ENCODE peak calls at places on chromosome 14, in eight cellular contexts. One of them, this sample, is unnamed.

GRCh38 chr14:104283197-104284106 is 145.1 kb downstream of the KIF26A start:
- DNase-seq in pulmonary artery endothelial cell: no peak
- DNase-seq in NAMALWA: no peak
- DNase-seq in activated naive CD8-positive, alpha-beta T cell treated with anti-CD3 and anti-CD28 coated beads, Interleukin-2, amount 50 U/mL, for 24 hours: no peak
- DNase-seq in NCI-H146: no peak
- DNase-seq in foreskin fibroblast: no peak
- DNase-seq in AG09319: no peak
- DNase-seq in activated gamma-delta T cell treated with Interleukin-2 at 50 U/mL for 16 hours: no peak
- DNase-seq in this sample: no peak

GRCh38 chr14:52348796-52349195 is 34.7 kb downstream of the PTGER2 start:
- DNase-seq in pulmonary artery endothelial cell: no peak
- DNase-seq in NAMALWA: no peak
- DNase-seq in activated naive CD8-positive, alpha-beta T cell treated with anti-CD3 and anti-CD28 coated beads, Interleukin-2, amount 50 U/mL, for 24 hours: no peak
- DNase-seq in NCI-H146: no peak
- DNase-seq in foreskin fibroblast: peak
- DNase-seq in AG09319: no peak
- DNase-seq in activated gamma-delta T cell treated with Interleukin-2 at 50 U/mL for 16 hours: no peak
- DNase-seq in this sample: peak

GRCh38 chr14:52026921-52027320 is 37.6 kb downstream of the RTRAF start:
- DNase-seq in pulmonary artery endothelial cell: no peak
- DNase-seq in NAMALWA: no peak
- DNase-seq in activated naive CD8-positive, alpha-beta T cell treated with anti-CD3 and anti-CD28 coated beads, Interleukin-2, amount 50 U/mL, for 24 hours: no peak
- DNase-seq in NCI-H146: no peak
- DNase-seq in foreskin fibroblast: no peak
- DNase-seq in AG09319: no peak
- DNase-seq in activated gamma-delta T cell treated with Interleukin-2 at 50 U/mL for 16 hours: no peak
- DNase-seq in this sample: no peak

GRCh38 chr14:56172571-56172971 is 54.4 kb downstream of the PELI2 start:
- DNase-seq in pulmonary artery endothelial cell: peak
- DNase-seq in NAMALWA: no peak
- DNase-seq in activated naive CD8-positive, alpha-beta T cell treated with anti-CD3 and anti-CD28 coated beads, Interleukin-2, amount 50 U/mL, for 24 hours: no peak
- DNase-seq in NCI-H146: no peak
- DNase-seq in foreskin fibroblast: peak
- DNase-seq in AG09319: peak
- DNase-seq in activated gamma-delta T cell treated with Interleukin-2 at 50 U/mL for 16 hours: no peak
- DNase-seq in this sample: peak

GRCh38 chr14:44154446-44154845 is 352.6 kb downstream of the FSCB start:
- DNase-seq in pulmonary artery endothelial cell: no peak
- DNase-seq in NAMALWA: no peak
- DNase-seq in activated naive CD8-positive, alpha-beta T cell treated with anti-CD3 and anti-CD28 coated beads, Interleukin-2, amount 50 U/mL, for 24 hours: no peak
- DNase-seq in NCI-H146: no peak
- DNase-seq in foreskin fibroblast: no peak
- DNase-seq in AG09319: no peak
- DNase-seq in activated gamma-delta T cell treated with Interleukin-2 at 50 U/mL for 16 hours: no peak
- DNase-seq in this sample: no peak

GRCh38 chr14:39097159-39097558 is 5.9 kb downstream of the SEC23A start:
- DNase-seq in pulmonary artery endothelial cell: no peak
- DNase-seq in NAMALWA: no peak
- DNase-seq in activated naive CD8-positive, alpha-beta T cell treated with anti-CD3 and anti-CD28 coated beads, Interleukin-2, amount 50 U/mL, for 24 hours: peak
- DNase-seq in NCI-H146: no peak
- DNase-seq in foreskin fibroblast: no peak
- DNase-seq in AG09319: no peak
- DNase-seq in activated gamma-delta T cell treated with Interleukin-2 at 50 U/mL for 16 hours: no peak
- DNase-seq in this sample: no peak

GRCh38 chr14:72545411-72546311 is 348.2 kb downstream of the DPF3 start:
- DNase-seq in pulmonary artery endothelial cell: no peak
- DNase-seq in NAMALWA: no peak
- DNase-seq in activated naive CD8-positive, alpha-beta T cell treated with anti-CD3 and anti-CD28 coated beads, Interleukin-2, amount 50 U/mL, for 24 hours: no peak
- DNase-seq in NCI-H146: no peak
- DNase-seq in foreskin fibroblast: no peak
- DNase-seq in AG09319: no peak
- DNase-seq in activated gamma-delta T cell treated with Interleukin-2 at 50 U/mL for 16 hours: no peak
- DNase-seq in this sample: peak

GRCh38 chr14:59330455-59330854 is 134.7 kb downstream of the GPR135 start:
- DNase-seq in pulmonary artery endothelial cell: no peak
- DNase-seq in NAMALWA: peak
- DNase-seq in activated naive CD8-positive, alpha-beta T cell treated with anti-CD3 and anti-CD28 coated beads, Interleukin-2, amount 50 U/mL, for 24 hours: no peak
- DNase-seq in NCI-H146: no peak
- DNase-seq in foreskin fibroblast: no peak
- DNase-seq in AG09319: no peak
- DNase-seq in activated gamma-delta T cell treated with Interleukin-2 at 50 U/mL for 16 hours: no peak
- DNase-seq in this sample: no peak

GRCh38 chr14:23727566-23728335 is 91.6 kb downstream of the DHRS2 start:
- DNase-seq in pulmonary artery endothelial cell: no peak
- DNase-seq in NAMALWA: peak
- DNase-seq in activated naive CD8-positive, alpha-beta T cell treated with anti-CD3 and anti-CD28 coated beads, Interleukin-2, amount 50 U/mL, for 24 hours: no peak
- DNase-seq in NCI-H146: peak
- DNase-seq in foreskin fibroblast: peak
- DNase-seq in AG09319: no peak
- DNase-seq in activated gamma-delta T cell treated with Interleukin-2 at 50 U/mL for 16 hours: no peak
- DNase-seq in this sample: peak

GRCh38 chr14:34781242-34781641 is 66.8 kb upstream of the CFL2 start:
- DNase-seq in pulmonary artery endothelial cell: peak
- DNase-seq in NAMALWA: peak
- DNase-seq in activated naive CD8-positive, alpha-beta T cell treated with anti-CD3 and anti-CD28 coated beads, Interleukin-2, amount 50 U/mL, for 24 hours: no peak
- DNase-seq in NCI-H146: no peak
- DNase-seq in foreskin fibroblast: peak
- DNase-seq in AG09319: peak
- DNase-seq in activated gamma-delta T cell treated with Interleukin-2 at 50 U/mL for 16 hours: no peak
- DNase-seq in this sample: peak

GRCh38 chr14:55609681-55610080 is 29.7 kb downstream of the KTN1 start:
- DNase-seq in pulmonary artery endothelial cell: no peak
- DNase-seq in NAMALWA: no peak
- DNase-seq in activated naive CD8-positive, alpha-beta T cell treated with anti-CD3 and anti-CD28 coated beads, Interleukin-2, amount 50 U/mL, for 24 hours: no peak
- DNase-seq in NCI-H146: no peak
- DNase-seq in foreskin fibroblast: peak
- DNase-seq in AG09319: no peak
- DNase-seq in activated gamma-delta T cell treated with Interleukin-2 at 50 U/mL for 16 hours: no peak
- DNase-seq in this sample: peak

GRCh38 chr14:101193126-101193844 is 289.8 kb upstream of the RTL1 start:
- DNase-seq in pulmonary artery endothelial cell: no peak
- DNase-seq in NAMALWA: no peak
- DNase-seq in activated naive CD8-positive, alpha-beta T cell treated with anti-CD3 and anti-CD28 coated beads, Interleukin-2, amount 50 U/mL, for 24 hours: no peak
- DNase-seq in NCI-H146: peak
- DNase-seq in foreskin fibroblast: no peak
- DNase-seq in AG09319: no peak
- DNase-seq in activated gamma-delta T cell treated with Interleukin-2 at 50 U/mL for 16 hours: no peak
- DNase-seq in this sample: no peak

GRCh38 chr14:90561920-90562319 is 165.1 kb downstream of the CALM1 start:
- DNase-seq in pulmonary artery endothelial cell: no peak
- DNase-seq in NAMALWA: no peak
- DNase-seq in activated naive CD8-positive, alpha-beta T cell treated with anti-CD3 and anti-CD28 coated beads, Interleukin-2, amount 50 U/mL, for 24 hours: no peak
- DNase-seq in NCI-H146: no peak
- DNase-seq in foreskin fibroblast: no peak
- DNase-seq in AG09319: no peak
- DNase-seq in activated gamma-delta T cell treated with Interleukin-2 at 50 U/mL for 16 hours: no peak
- DNase-seq in this sample: no peak

GRCh38 chr14:81710232-81710845 is 176.7 kb upstream of the SEL1L start:
- DNase-seq in pulmonary artery endothelial cell: no peak
- DNase-seq in NAMALWA: peak
- DNase-seq in activated naive CD8-positive, alpha-beta T cell treated with anti-CD3 and anti-CD28 coated beads, Interleukin-2, amount 50 U/mL, for 24 hours: peak
- DNase-seq in NCI-H146: peak
- DNase-seq in foreskin fibroblast: peak
- DNase-seq in AG09319: no peak
- DNase-seq in activated gamma-delta T cell treated with Interleukin-2 at 50 U/mL for 16 hours: no peak
- DNase-seq in this sample: peak

GRCh38 chr14:54177009-54177408 is 219.8 kb upstream of the CDKN3 start:
- DNase-seq in pulmonary artery endothelial cell: no peak
- DNase-seq in NAMALWA: no peak
- DNase-seq in activated naive CD8-positive, alpha-beta T cell treated with anti-CD3 and anti-CD28 coated beads, Interleukin-2, amount 50 U/mL, for 24 hours: no peak
- DNase-seq in NCI-H146: no peak
- DNase-seq in foreskin fibroblast: no peak
- DNase-seq in AG09319: no peak
- DNase-seq in activated gamma-delta T cell treated with Interleukin-2 at 50 U/mL for 16 hours: no peak
- DNase-seq in this sample: no peak

GRCh38 chr14:71344506-71344905 is 437.2 kb downstream of the PCNX1 start:
- DNase-seq in pulmonary artery endothelial cell: no peak
- DNase-seq in NAMALWA: no peak
- DNase-seq in activated naive CD8-positive, alpha-beta T cell treated with anti-CD3 and anti-CD28 coated beads, Interleukin-2, amount 50 U/mL, for 24 hours: no peak
- DNase-seq in NCI-H146: no peak
- DNase-seq in foreskin fibroblast: no peak
- DNase-seq in AG09319: no peak
- DNase-seq in activated gamma-delta T cell treated with Interleukin-2 at 50 U/mL for 16 hours: no peak
- DNase-seq in this sample: no peak

GRCh38 chr14:71650187-71650586 is 282.0 kb upstream of the RGS6 start:
- DNase-seq in pulmonary artery endothelial cell: no peak
- DNase-seq in NAMALWA: no peak
- DNase-seq in activated naive CD8-positive, alpha-beta T cell treated with anti-CD3 and anti-CD28 coated beads, Interleukin-2, amount 50 U/mL, for 24 hours: no peak
- DNase-seq in NCI-H146: no peak
- DNase-seq in foreskin fibroblast: peak
- DNase-seq in AG09319: no peak
- DNase-seq in activated gamma-delta T cell treated with Interleukin-2 at 50 U/mL for 16 hours: no peak
- DNase-seq in this sample: no peak

GRCh38 chr14:92135269-92135668 is 13.5 kb downstream of the CPSF2 start:
- DNase-seq in pulmonary artery endothelial cell: no peak
- DNase-seq in NAMALWA: peak
- DNase-seq in activated naive CD8-positive, alpha-beta T cell treated with anti-CD3 and anti-CD28 coated beads, Interleukin-2, amount 50 U/mL, for 24 hours: no peak
- DNase-seq in NCI-H146: no peak
- DNase-seq in foreskin fibroblast: peak
- DNase-seq in AG09319: no peak
- DNase-seq in activated gamma-delta T cell treated with Interleukin-2 at 50 U/mL for 16 hours: no peak
- DNase-seq in this sample: peak

GRCh38 chr14:67562025-67562775 is 29.1 kb downstream of the PLEKHH1 start:
- DNase-seq in pulmonary artery endothelial cell: no peak
- DNase-seq in NAMALWA: no peak
- DNase-seq in activated naive CD8-positive, alpha-beta T cell treated with anti-CD3 and anti-CD28 coated beads, Interleukin-2, amount 50 U/mL, for 24 hours: no peak
- DNase-seq in NCI-H146: no peak
- DNase-seq in foreskin fibroblast: no peak
- DNase-seq in AG09319: no peak
- DNase-seq in activated gamma-delta T cell treated with Interleukin-2 at 50 U/mL for 16 hours: no peak
- DNase-seq in this sample: no peak

GRCh38 chr14:34465069-34465859 is 3.2 kb upstream of the SPTSSA start:
- DNase-seq in pulmonary artery endothelial cell: no peak
- DNase-seq in NAMALWA: no peak
- DNase-seq in activated naive CD8-positive, alpha-beta T cell treated with anti-CD3 and anti-CD28 coated beads, Interleukin-2, amount 50 U/mL, for 24 hours: no peak
- DNase-seq in NCI-H146: peak
- DNase-seq in foreskin fibroblast: peak
- DNase-seq in AG09319: no peak
- DNase-seq in activated gamma-delta T cell treated with Interleukin-2 at 50 U/mL for 16 hours: no peak
- DNase-seq in this sample: peak

GRCh38 chr14:57375156-57375555 is 15.2 kb upstream of the NAA30 start:
- DNase-seq in pulmonary artery endothelial cell: no peak
- DNase-seq in NAMALWA: no peak
- DNase-seq in activated naive CD8-positive, alpha-beta T cell treated with anti-CD3 and anti-CD28 coated beads, Interleukin-2, amount 50 U/mL, for 24 hours: no peak
- DNase-seq in NCI-H146: no peak
- DNase-seq in foreskin fibroblast: no peak
- DNase-seq in AG09319: no peak
- DNase-seq in activated gamma-delta T cell treated with Interleukin-2 at 50 U/mL for 16 hours: no peak
- DNase-seq in this sample: no peak

This sample was measured in HCEC 1CT.